ENCODE peak calls at places on chromosome 5, in seven cellular contexts. F, T, Q, J, Z, X and O are unnamed samples.

GRCh38 chr5:111227805-111228204 is 3.6 kb downstream of the CAMK4 start:
- DNase-seq in F (peak), T (no peak), Q (no peak), J (peak), Z (no peak), X (no peak), O (no peak)

GRCh38 chr5:163913548-163913947 is 408.1 kb downstream of the MAT2B start:
- DNase-seq in F (no peak), T (peak), Q (no peak), J (no peak), Z (no peak), X (no peak), O (peak)

GRCh38 chr5:89572696-89573095 is 689.7 kb upstream of the MEF2C start:
- DNase-seq in F (peak), T (no peak), Q (no peak), J (peak), Z (no peak), X (no peak), O (no peak)

GRCh38 chr5:159094745-159095144 is 5.0 kb downstream of the EBF1 start:
- DNase-seq in F (peak), T (peak), Q (no peak), J (peak), Z (no peak), X (no peak), O (peak)

GRCh38 chr5:38695021-38695961 is 138.8 kb upstream of the LIFR start:
- DNase-seq in F (peak), T (no peak), Q (no peak), J (no peak), Z (no peak), X (no peak), O (no peak)

GRCh38 chr5:141199359-141200235 is at the start of gene PCDHB11:
- DNase-seq in F (no peak), T (peak), Q (no peak), J (no peak), Z (no peak), X (no peak), O (peak)

GRCh38 chr5:124927735-124928134 is 181.3 kb upstream of the ZNF608 start:
- DNase-seq in F (peak), T (no peak), Q (no peak), J (peak), Z (no peak), X (no peak), O (no peak)

GRCh38 chr5:32707394-32707997 is 3.6 kb upstream of the NPR3 start:
- DNase-seq in F (peak), T (peak), Q (no peak), J (peak), Z (no peak), X (no peak), O (peak)

GRCh38 chr5:1542755-1543154 is 19.0 kb upstream of the LPCAT1 start:
- DNase-seq in F (peak), T (no peak), Q (peak), J (peak), Z (peak), X (no peak), O (no peak)